ENCODE peak calls at places on chromosomes 1 and 21, in ten cellular contexts. U is HT1080, G is H9, K is omental fat pad, N is NCI-H1105 treated with DMSO at 0.1 percent for 48 hours, M is mesenchymal stem cell, I is heart right ventricle, Q is ureter, T is type B pancreatic cell, B is substantia nigra. E is an unnamed sample.

GRCh38 chr1:1063945-1064831 is 9.9 kb downstream of the RNF223 start:
- DNase-seq in N (peak), M (peak), K (peak), U (peak), B (peak), G (peak), I (peak), T (no peak), Q (peak), E (peak)

GRCh38 chr21:41507521-41508414 is at the start of gene TMPRSS2:
- DNase-seq in I (no peak), M (no peak), B (no peak), T (no peak), U (no peak), G (peak), N (no peak), Q (peak), K (no peak), E (no peak)

GRCh38 chr1:77583483-77583882 is 99.0 kb downstream of the ZZZ3 start:
- DNase-seq in B (no peak), Q (no peak), G (no peak), M (no peak), T (no peak), K (no peak), U (no peak), N (no peak), I (no peak), E (no peak)

GRCh38 chr1:12231276-12231595 is 1.4 kb downstream of the VPS13D start:
- DNase-seq in M (peak), B (no peak), T (no peak), N (no peak), Q (no peak), K (no peak), I (no peak), G (no peak), U (no peak), E (no peak)

GRCh38 chr1:153944005-153944821 is 2.3 kb downstream of the DENND4B start:
- DNase-seq in U (no peak), Q (no peak), I (peak), T (no peak), G (no peak), B (no peak), K (no peak), N (no peak), M (peak), E (no peak)

GRCh38 chr1:21670956-21671902 is 2.1 kb upstream of the RAP1GAP start:
- DNase-seq in B (no peak), N (no peak), I (no peak), G (peak), Q (no peak), M (no peak), K (no peak), U (no peak), T (no peak), E (no peak)

GRCh38 chr1:201628490-201628889 is 89.6 kb downstream of the NAV1 start:
- DNase-seq in N (peak), I (peak), M (no peak), U (no peak), K (no peak), Q (no peak), G (no peak), T (no peak), B (no peak), E (no peak)

GRCh38 chr1:236516929-236517704 is 6.7 kb upstream of the LGALS8 start:
- DNase-seq in T (no peak), U (peak), I (no peak), N (peak), K (no peak), G (no peak), M (peak), B (no peak), Q (no peak), E (no peak)

GRCh38 chr1:231629132-231629531 is 2.5 kb downstream of the DISC1 start:
- DNase-seq in N (no peak), M (peak), T (no peak), B (no peak), G (no peak), K (no peak), Q (peak), U (peak), I (peak), E (no peak)

GRCh38 chr1:171844381-171844780 is 3.1 kb downstream of the DNM3 start:
- DNase-seq in Q (no peak), G (no peak), N (no peak), M (no peak), B (no peak), I (no peak), K (no peak), T (no peak), U (no peak), E (no peak)

GRCh38 chr1:6637770-6638169 is 13.1 kb downstream of the THAP3 start:
- DNase-seq in M (no peak), U (no peak), I (no peak), T (no peak), G (no peak), Q (no peak), K (no peak), B (no peak), N (no peak), E (no peak)